ENCODE peak calls at places on chromosomes 1 and 21, in ten cellular contexts. Q is kidney glomerular epithelial cell; K is C1 segment of cervical spinal cord; U is ELR; V is thoracic aorta; T is T-cell; D is Right ventricle myocardium superior; S is activated T-helper 9 cell treated with anti-CD3 and anti-CD28 coated beads, Interleukin-2, amount 50 U/mL, for 16 hours; R is AG10803; F is activated T-helper 1 cell treated with anti-CD3 and anti-CD28 coated beads, Interleukin-12 subunit alpha, Interleukin-12 subunit beta, Interleukin-2, Interleukin-4 antibody, amounts not matched to agents 30 ng/mL and 10 ng/mL and 1 ng/mL, durations not matched to agents 14 hours and 24 hours and 36 hours. X is an unnamed sample.

GRCh38 chr1:41329662-41330587 is 31.3 kb upstream of the FOXO6 start:
- DNase-seq in Q (no peak), K (no peak), U (no peak), V (no peak), T (no peak), D (no peak), S (no peak), R (no peak), F (no peak), X (no peak)

GRCh38 chr1:2595812-2596529 is 9.4 kb downstream of the PRXL2B start:
- DNase-seq in Q (no peak), K (no peak), U (no peak), V (no peak), T (no peak), D (peak), S (no peak), R (no peak), F (no peak), X (no peak)

GRCh38 chr1:79902418-79902817 is 895.9 kb upstream of the ADGRL4 start:
- DNase-seq in Q (no peak), K (no peak), U (no peak), V (no peak), T (no peak), D (no peak), S (no peak), R (no peak), F (no peak), X (no peak)

GRCh38 chr1:107622540-107622939 is 342.4 kb downstream of the VAV3 start:
- DNase-seq in Q (no peak), K (no peak), U (no peak), V (no peak), T (no peak), D (no peak), S (no peak), R (no peak), F (no peak), X (no peak)

GRCh38 chr1:224647449-224647848 is 31.3 kb downstream of the CNIH3 start:
- DNase-seq in Q (no peak), K (no peak), U (no peak), V (no peak), T (no peak), D (no peak), S (no peak), R (no peak), F (no peak), X (no peak)

GRCh38 chr1:172135076-172135672 is 285.3 kb upstream of the C1orf105 start:
- DNase-seq in Q (no peak), K (no peak), U (peak), V (no peak), T (peak), D (no peak), S (no peak), R (no peak), F (no peak), X (peak)

GRCh38 chr21:34635307-34635706 is 20.4 kb upstream of the RCAN1 start:
- DNase-seq in Q (no peak), K (no peak), U (no peak), V (no peak), T (no peak), D (no peak), S (no peak), R (no peak), F (no peak), X (no peak)

GRCh38 chr1:47687618-47687940 is 249.7 kb downstream of the FOXD2 start:
- DNase-seq in Q (no peak), K (no peak), U (no peak), V (no peak), T (no peak), D (no peak), S (no peak), R (no peak), F (no peak), X (no peak)

GRCh38 chr21:44547656-44548331 is 3.5 kb downstream of the KRTAP10-2 start:
- DNase-seq in Q (no peak), K (no peak), U (no peak), V (no peak), T (peak), D (no peak), S (no peak), R (no peak), F (no peak), X (no peak)

GRCh38 chr1:170494369-170494768 is 37.6 kb upstream of the GORAB start:
- DNase-seq in Q (no peak), K (no peak), U (peak), V (no peak), T (no peak), D (no peak), S (no peak), R (peak), F (no peak), X (no peak)

GRCh38 chr1:58764294-58764978 is 19.4 kb downstream of the JUN start:
- DNase-seq in Q (peak), K (no peak), U (peak), V (no peak), T (no peak), D (no peak), S (no peak), R (peak), F (no peak), X (no peak)

GRCh38 chr1:11934295-11935039 is at the start of gene PLOD1:
- DNase-seq in Q (peak), K (peak), U (peak), V (peak), T (peak), D (peak), S (peak), R (peak), F (peak), X (peak)

GRCh38 chr1:214154596-214155261 is 126.2 kb upstream of the SMYD2 start:
- DNase-seq in Q (no peak), K (no peak), U (no peak), V (no peak), T (no peak), D (no peak), S (no peak), R (no peak), F (no peak), X (no peak)

GRCh38 chr1:17653728-17654351 is 101.3 kb upstream of the ACTL8 start:
- DNase-seq in Q (peak), K (peak), U (peak), V (no peak), T (no peak), D (peak), S (no peak), R (peak), F (no peak), X (peak)

GRCh38 chr1:218741852-218742251 is 396.7 kb downstream of the TGFB2 start:
- DNase-seq in Q (no peak), K (no peak), U (no peak), V (no peak), T (no peak), D (no peak), S (no peak), R (no peak), F (no peak), X (no peak)

GRCh38 chr1:100430368-100430767 is 78.1 kb downstream of the CDC14A start:
- DNase-seq in Q (no peak), K (no peak), U (no peak), V (no peak), T (no peak), D (no peak), S (no peak), R (no peak), F (no peak), X (no peak)

X was measured in GM12865.